ENCODE peak calls at places on chromosomes 6 and 20, in seven cellular contexts. F, U, D, L, Y, K and H are unnamed samples.

GRCh38 chr20:50588034-50588736 is 78.0 kb downstream of the PTPN1 start:
- DNase-seq in F (peak), U (peak), D (peak), L (peak), Y (peak), K (peak), H (peak)

GRCh38 chr20:14234666-14235295 is 102.6 kb downstream of the FLRT3 start:
- DNase-seq in F (peak), U (no peak), D (no peak), L (no peak), Y (no peak), K (no peak), H (peak)

GRCh38 chr20:7775072-7775471 is 165.2 kb downstream of the HAO1 start:
- DNase-seq in F (no peak), U (no peak), D (no peak), L (no peak), Y (no peak), K (no peak), H (no peak)

GRCh38 chr6:43436577-43437282 is 9.4 kb downstream of the ABCC10 start:
- DNase-seq in F (peak), U (peak), D (no peak), L (peak), Y (no peak), K (no peak), H (peak)

GRCh38 chr6:17038316-17038715 is 63.5 kb upstream of the STMND1 start:
- DNase-seq in F (peak), U (no peak), D (no peak), L (no peak), Y (no peak), K (no peak), H (no peak)

GRCh38 chr6:73610444-73611275 is 43.1 kb downstream of the SLC17A5 start:
- DNase-seq in F (peak), U (peak), D (no peak), L (peak), Y (no peak), K (no peak), H (no peak)

GRCh38 chr20:36097331-36097730 is 57.2 kb upstream of the EPB41L1 start:
- DNase-seq in F (peak), U (no peak), D (no peak), L (peak), Y (no peak), K (no peak), H (peak)

GRCh38 chr6:62645274-62645673 is 359.2 kb upstream of the KHDRBS2 start:
- DNase-seq in F (no peak), U (no peak), D (no peak), L (no peak), Y (no peak), K (no peak), H (no peak)

GRCh38 chr6:43076928-43077809 is 1.1 kb downstream of the PTK7 start:
- DNase-seq in F (peak), U (peak), D (peak), L (no peak), Y (no peak), K (no peak), H (peak)

GRCh38 chr20:49281059-49281912 is 3.4 kb upstream of the ZNFX1 start:
- DNase-seq in F (peak), U (no peak), D (no peak), L (peak), Y (no peak), K (no peak), H (peak)

GRCh38 chr6:34237722-34238506 is 1.2 kb downstream of the HMGA1 start:
- DNase-seq in F (peak), U (peak), D (peak), L (no peak), Y (peak), K (no peak), H (no peak)

GRCh38 chr6:81373414-81373813 is 379.1 kb downstream of the TENT5A start:
- DNase-seq in F (no peak), U (no peak), D (no peak), L (no peak), Y (no peak), K (no peak), H (no peak)

GRCh38 chr6:108565893-108566292 is 5.2 kb downstream of the FOXO3 start:
- DNase-seq in F (peak), U (no peak), D (no peak), L (peak), Y (no peak), K (no peak), H (no peak)

GRCh38 chr20:10671850-10672578 is 1.8 kb downstream of the JAG1 start:
- DNase-seq in F (peak), U (peak), D (peak), L (peak), Y (no peak), K (peak), H (no peak)

GRCh38 chr6:6811151-6812002 is 222.9 kb downstream of the LY86 start:
- DNase-seq in F (peak), U (peak), D (no peak), L (peak), Y (no peak), K (no peak), H (peak)

GRCh38 chr20:64065973-64066341 is 3.0 kb downstream of the TCEA2 start:
- DNase-seq in F (peak), U (peak), D (no peak), L (no peak), Y (no peak), K (peak), H (peak)

GRCh38 chr6:30685977-30686907 is at the start of gene PPP1R18:
- DNase-seq in F (peak), U (peak), D (peak), L (peak), Y (peak), K (peak), H (no peak)

GRCh38 chr6:39389372-39389767 is 66.9 kb upstream of the KCNK16 start:
- DNase-seq in F (peak), U (peak), D (no peak), L (no peak), Y (no peak), K (no peak), H (peak)

GRCh38 chr6:88725111-88725711 is 238.2 kb downstream of the RNGTT start:
- DNase-seq in F (peak), U (peak), D (no peak), L (no peak), Y (no peak), K (peak), H (peak)